ENCODE peak calls at places on chromosome 4, in five cellular contexts. One of them, this sample, is unnamed.

GRCh38 chr4:108619372-108620100 is 840 bp upstream of the RPL34 start:
- DNase-seq in CD8-positive, alpha-beta memory T cell: peak; percentile 54
- DNase-seq in fibroblast of mammary gland: no peak
- DNase-seq in T-helper 9 cell: peak; percentile 8
- DNase-seq in adrenal gland: no peak
- DNase-seq in this sample: no peak

GRCh38 chr4:186813377-186814068 is 89.9 kb upstream of the FAT1 start:
- DNase-seq in CD8-positive, alpha-beta memory T cell: no peak
- DNase-seq in fibroblast of mammary gland: no peak
- DNase-seq in T-helper 9 cell: no peak
- DNase-seq in adrenal gland: no peak
- DNase-seq in this sample: no peak

GRCh38 chr4:118835896-118836762 is at the start of gene SEC24D:
- DNase-seq in CD8-positive, alpha-beta memory T cell: peak; percentile 88
- DNase-seq in fibroblast of mammary gland: peak; percentile 85
- DNase-seq in T-helper 9 cell: peak; percentile 79
- DNase-seq in adrenal gland: peak; percentile 87
- DNase-seq in this sample: peak; percentile 83

GRCh38 chr4:23392860-23393458 is 496.9 kb downstream of the PPARGC1A start:
- DNase-seq in CD8-positive, alpha-beta memory T cell: no peak
- DNase-seq in fibroblast of mammary gland: no peak
- DNase-seq in T-helper 9 cell: no peak
- DNase-seq in adrenal gland: no peak
- DNase-seq in this sample: no peak

GRCh38 chr4:86300516-86300915 is 59.3 kb downstream of the MAPK10 start:
- DNase-seq in CD8-positive, alpha-beta memory T cell: no peak
- DNase-seq in fibroblast of mammary gland: no peak
- DNase-seq in T-helper 9 cell: no peak
- DNase-seq in adrenal gland: no peak
- DNase-seq in this sample: no peak

GRCh38 chr4:25113915-25114904 is 46.0 kb downstream of the SEPSECS start:
- DNase-seq in CD8-positive, alpha-beta memory T cell: no peak
- DNase-seq in fibroblast of mammary gland: peak; percentile 81
- DNase-seq in T-helper 9 cell: no peak
- DNase-seq in adrenal gland: peak; percentile 33
- DNase-seq in this sample: peak; percentile 74

GRCh38 chr4:110840221-110840654 is 217.4 kb upstream of the PITX2 start:
- DNase-seq in CD8-positive, alpha-beta memory T cell: no peak
- DNase-seq in fibroblast of mammary gland: peak; percentile 63
- DNase-seq in T-helper 9 cell: no peak
- DNase-seq in adrenal gland: no peak
- DNase-seq in this sample: peak; percentile 62

GRCh38 chr4:24273148-24273547 is 311.2 kb downstream of the DHX15 start:
- DNase-seq in CD8-positive, alpha-beta memory T cell: no peak
- DNase-seq in fibroblast of mammary gland: no peak
- DNase-seq in T-helper 9 cell: no peak
- DNase-seq in adrenal gland: no peak
- DNase-seq in this sample: no peak

GRCh38 chr4:165079476-165079875 is 25.8 kb downstream of the TRIM75 start:
- DNase-seq in CD8-positive, alpha-beta memory T cell: no peak
- DNase-seq in fibroblast of mammary gland: peak; percentile 45
- DNase-seq in T-helper 9 cell: no peak
- DNase-seq in adrenal gland: peak; percentile 35
- DNase-seq in this sample: no peak

GRCh38 chr4:20984011-20984836 is 284.0 kb downstream of the PACRGL start:
- DNase-seq in CD8-positive, alpha-beta memory T cell: no peak
- DNase-seq in fibroblast of mammary gland: no peak
- DNase-seq in T-helper 9 cell: no peak
- DNase-seq in adrenal gland: no peak
- DNase-seq in this sample: no peak

GRCh38 chr4:75547647-75548387 is 8.0 kb upstream of the ODAPH start:
- DNase-seq in CD8-positive, alpha-beta memory T cell: no peak
- DNase-seq in fibroblast of mammary gland: peak; percentile 17
- DNase-seq in T-helper 9 cell: no peak
- DNase-seq in adrenal gland: peak; percentile 27
- DNase-seq in this sample: peak; percentile 9

GRCh38 chr4:40672528-40673522 is 43.2 kb upstream of the RBM47 start:
- DNase-seq in CD8-positive, alpha-beta memory T cell: peak; percentile 53
- DNase-seq in fibroblast of mammary gland: peak; percentile 99
- DNase-seq in T-helper 9 cell: no peak
- DNase-seq in adrenal gland: peak; percentile 53
- DNase-seq in this sample: peak; percentile 82

GRCh38 chr4:136651278-136651667 is 881.0 kb downstream of the PCDH18 start:
- DNase-seq in CD8-positive, alpha-beta memory T cell: no peak
- DNase-seq in fibroblast of mammary gland: no peak
- DNase-seq in T-helper 9 cell: no peak
- DNase-seq in adrenal gland: no peak
- DNase-seq in this sample: peak; percentile 21

GRCh38 chr4:12203945-12204344 is 775.3 kb upstream of the HS3ST1 start:
- DNase-seq in CD8-positive, alpha-beta memory T cell: no peak
- DNase-seq in fibroblast of mammary gland: no peak
- DNase-seq in T-helper 9 cell: no peak
- DNase-seq in adrenal gland: no peak
- DNase-seq in this sample: no peak

GRCh38 chr4:57943672-57944071 is 833.5 kb upstream of the IGFBP7 start:
- DNase-seq in CD8-positive, alpha-beta memory T cell: no peak
- DNase-seq in fibroblast of mammary gland: peak; percentile 2
- DNase-seq in T-helper 9 cell: no peak
- DNase-seq in adrenal gland: no peak
- DNase-seq in this sample: no peak